ENCODE peak calls at places on chromosomes 2 and 18, in ten cellular contexts. H is adipocyte; B is lower lobe of right lung; J is astrocyte; X is CD4-positive, alpha-beta memory T cell; L is body of pancreas; C is ovary; A is fibroblast of lung; Y is psoas muscle; S is A549. I is an unnamed sample. For H3K9me3, the result is how much of the 10 kb centered on the place peaks cover.

GRCh38 chr2:206354129-206354528 is 79.7 kb downstream of the ZDBF2 start:
- DNase-seq in C (no peak), H (no peak), J (no peak), Y (no peak), S (no peak), L (no peak), X (no peak), B (no peak), A (no peak), I (no peak)

GRCh38 chr2:31197669-31198068 is 19.6 kb downstream of the CAPN14 start:
- DNase-seq in H (no peak), J (no peak), L (no peak), C (no peak), Y (no peak), A (no peak), S (no peak), B (no peak), X (no peak), I (no peak)

GRCh38 chr18:46419391-46420141 is 237.5 kb downstream of the LOXHD1 start:
- DNase-seq in B (no peak), S (no peak), H (no peak), J (no peak), C (no peak), Y (no peak), A (no peak), X (no peak), L (no peak), I (no peak)

GRCh38 chr2:24404582-24404981 is 44.2 kb upstream of the ITSN2 start:
- DNase-seq in A (peak), L (no peak), H (no peak), X (no peak), S (no peak), B (no peak), J (peak), Y (peak), C (no peak), I (no peak)

GRCh38 chr2:197669077-197669476 is 6.3 kb downstream of the RFTN2 start:
- DNase-seq in Y (no peak), L (no peak), B (no peak), A (no peak), C (no peak), S (no peak), J (no peak), H (no peak), X (no peak), I (no peak)

GRCh38 chr2:17912266-17912691 is 33.8 kb downstream of the KCNS3 start:
- DNase-seq in S (no peak), L (no peak), X (no peak), A (no peak), H (no peak), Y (peak), J (no peak), B (no peak), C (no peak), I (no peak)

GRCh38 chr2:160140471-160140870 is 59.6 kb downstream of the ITGB6 start:
- DNase-seq in B (no peak), A (peak), C (no peak), H (peak), J (peak), Y (no peak), L (no peak), X (no peak), S (no peak), I (no peak)

GRCh38 chr2:68992933-68993332 is 18.5 kb downstream of the GKN1 start:
- DNase-seq in S (no peak), J (no peak), A (no peak), L (no peak), X (no peak), H (no peak), C (no peak), Y (no peak), B (no peak), I (no peak)

GRCh38 chr2:9234680-9235387 is 28.2 kb downstream of the ASAP2 start:
- DNase-seq in Y (no peak), B (no peak), S (peak), X (no peak), J (peak), A (peak), C (no peak), L (no peak), H (peak), I (no peak)

GRCh38 chr2:10097352-10098148 is 17.3 kb upstream of the CYS1 start:
- DNase-seq in H (peak), L (peak), S (peak), A (peak), X (no peak), J (peak), B (peak), Y (peak), C (peak), I (peak)

GRCh38 chr2:228699400-228699799 is 517.9 kb upstream of the SPHKAP start:
- DNase-seq in S (no peak), X (no peak), H (peak), Y (no peak), A (peak), J (peak), C (no peak), L (no peak), B (no peak), I (no peak)

GRCh38 chr2:33034784-33035183 is 88.0 kb downstream of the LTBP1 start:
- DNase-seq in L (peak), J (peak), S (peak), B (no peak), C (peak), A (peak), Y (no peak), H (peak), X (no peak), I (no peak)

GRCh38 chr2:1824202-1824905 is 80.0 kb upstream of the PXDN start:
- DNase-seq in A (peak), S (no peak), B (no peak), J (no peak), X (no peak), L (no peak), C (no peak), H (no peak), Y (peak), I (no peak)

GRCh38 chr2:108929896-108930425 is 59.1 kb downstream of the EDAR start:
- DNase-seq in A (no peak), B (no peak), S (no peak), X (no peak), H (no peak), C (no peak), Y (no peak), J (no peak), L (no peak), I (no peak)

GRCh38 chr2:161273038-161273760 is 35.0 kb upstream of the PSMD14 start:
- DNase-seq in A (peak), J (peak), S (peak), C (no peak), L (no peak), Y (no peak), H (peak), B (no peak), X (peak), I (no peak)

GRCh38 chr2:23595601-23596251 is 210.7 kb downstream of the KLHL29 start:
- DNase-seq in L (no peak), S (no peak), H (peak), X (no peak), B (peak), J (peak), A (no peak), Y (peak), C (no peak), I (no peak)

GRCh38 chr2:70921839-70922590 is 13.7 kb upstream of the ATP6V1B1 start:
- DNase-seq in Y (peak), S (no peak), H (no peak), J (peak), B (no peak), L (no peak), A (no peak), X (no peak), C (no peak), I (no peak)

GRCh38 chr2:241767464-241768250 is 9.0 kb upstream of the GAL3ST2 start:
- DNase-seq in H (no peak), B (no peak), J (no peak), A (no peak), X (no peak), C (no peak), S (no peak), L (no peak), Y (no peak), I (no peak)

GRCh38 chr18:74532511-74533025 is 1.7 kb upstream of the CNDP1 start:
- DNase-seq in Y (no peak), L (peak), H (no peak), J (no peak), X (no peak), C (no peak), B (no peak), A (no peak), S (no peak), I (no peak)

GRCh38 chr2:207092803-207093202 is 72.9 kb downstream of the KLF7 start:
- DNase-seq in S (no peak), Y (no peak), C (no peak), B (no peak), H (peak), J (no peak), A (peak), X (no peak), L (no peak), I (no peak)

GRCh38 chr18:961644-962355 is 57.1 kb downstream of the ADCYAP1 start:
- DNase-seq in Y (no peak), J (no peak), X (peak), A (peak), S (peak), B (no peak), C (peak), H (peak), L (peak), I (peak)

GRCh38 chr2:232522014-232522854 is 2.0 kb downstream of the PRSS56 start:
- DNase-seq in J (no peak), A (no peak), Y (peak), L (peak), C (peak), S (peak), H (peak), X (peak), B (peak), I (peak)

GRCh38 chr2:202588647-202589581 is 45.9 kb upstream of the FAM117B start:
- DNase-seq in X (peak), Y (peak), H (peak), C (peak), J (peak), B (peak), A (peak), L (peak), S (peak), I (peak)

GRCh38 chr2:5690231-5690630 is 2.0 kb upstream of the SOX11 start:
- DNase-seq in L (no peak), H (peak), J (peak), A (peak), C (no peak), B (no peak), S (no peak), X (no peak), Y (no peak), I (no peak)

GRCh38 chr2:66840321-66841014 is 405.5 kb downstream of the MEIS1 start:
- DNase-seq in B (no peak), X (no peak), Y (no peak), S (no peak), A (peak), H (peak), L (no peak), C (no peak), J (no peak), I (no peak)

GRCh38 chr2:165833156-165833555 is 39.1 kb upstream of the GALNT3 start:
- DNase-seq in B (no peak), A (peak), Y (no peak), S (no peak), L (no peak), H (peak), J (peak), X (no peak), C (no peak), I (no peak)

GRCh38 chr2:119481501-119482455 is 42.5 kb downstream of the SCTR start:
- DNase-seq in H (no peak), X (no peak), C (no peak), A (no peak), J (no peak), L (no peak), B (no peak), Y (no peak), S (no peak), I (no peak)

GRCh38 chr2:196651387-196652094 is 12.0 kb downstream of the CCDC150 start:
- DNase-seq in A (no peak), B (no peak), L (no peak), Y (no peak), C (no peak), J (no peak), H (no peak), S (no peak), X (no peak), I (no peak)
- H3K9me3 ChIP-seq in A (under half), B (under half), L (under half), Y (under half), C (under half), J (under half), H (half or more), S (under half), X (under half), I (half or more)

GRCh38 chr2:36388472-36388871 is 32.9 kb downstream of the CRIM1 start:
- DNase-seq in X (no peak), C (no peak), A (no peak), H (no peak), L (no peak), Y (no peak), S (no peak), B (no peak), J (no peak), I (no peak)
- H3K4me3 ChIP-seq in X (no peak), C (no peak), A (no peak), H (peak), L (no peak), Y (no peak), S (no peak), B (no peak), J (no peak), I (no peak)

GRCh38 chr2:125450092-125450491 is 1205.9 kb upstream of the GYPC start:
- DNase-seq in S (no peak), A (no peak), X (no peak), Y (no peak), H (no peak), J (no peak), L (no peak), B (no peak), C (no peak), I (no peak)
- H3K9me3 ChIP-seq in S (under half), A (under half), X (under half), Y (under half), H (under half), J (under half), L (under half), B (under half), C (under half), I (under half)

DNA sequence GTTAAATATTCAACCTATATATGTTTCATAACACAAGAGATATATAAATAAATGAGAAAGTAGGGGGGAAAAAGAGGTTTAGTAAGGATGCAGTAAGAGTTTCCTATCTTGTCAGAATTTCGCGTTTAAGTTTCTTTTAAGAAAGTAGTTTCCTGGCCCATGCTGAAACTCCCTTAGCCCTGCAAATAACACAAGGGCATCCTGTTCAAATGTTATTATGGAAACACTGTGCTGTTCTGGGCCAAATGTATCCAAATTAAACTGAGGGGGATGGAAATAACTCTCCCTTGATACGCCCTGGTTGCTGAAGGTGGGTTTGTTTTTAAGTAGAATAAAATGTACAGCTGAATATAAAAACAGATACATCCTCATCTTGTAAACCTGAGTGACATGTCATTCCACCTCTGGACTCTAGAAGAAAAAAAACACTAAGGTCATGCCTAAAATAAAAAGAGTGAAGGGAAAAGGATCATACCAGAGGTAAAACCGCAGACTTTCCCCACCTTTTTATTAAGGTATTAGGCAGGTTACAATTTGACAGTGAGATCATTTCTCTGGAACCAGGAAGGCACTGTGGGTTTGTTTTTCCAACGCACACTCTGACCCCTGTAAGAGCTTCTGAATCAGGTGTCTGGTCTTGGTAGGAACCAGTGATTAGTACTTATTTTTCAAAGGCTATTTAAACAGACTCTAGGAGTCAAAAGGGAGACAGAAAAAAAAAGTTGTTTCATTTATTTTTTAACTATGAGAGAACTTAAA is 16.7 kb downstream of the BCL2 start:
- DNase-seq in X (no peak), H (no peak), C (no peak), B (no peak), L (no peak), Y (no peak), S (no peak), J (no peak), A (no peak), I (no peak)
- H3K4me3 ChIP-seq in X (no peak), H (no peak), C (no peak), B (no peak), L (no peak), Y (no peak), S (no peak), J (no peak), A (no peak), I (no peak)

I was measured in left ventricle myocardium inferior.